ENCODE peak calls at places on chromosome 4, in four cellular contexts. P is HT-29, Y is posterior cingulate gyrus, H is A549. L is an unnamed sample.

GRCh38 chr4:38675167-38676121 is 11.4 kb downstream of the KLF3 start:
- DNase-seq in P (peak; percentile 98), Y (no peak), H (peak; percentile 73), L (peak; percentile 73)

GRCh38 chr4:52997132-52997416 is 135.0 kb downstream of the RASL11B start:
- DNase-seq in P (no peak), Y (no peak), H (no peak), L (no peak)

GRCh38 chr4:37725718-37726117 is 39.5 kb upstream of the RELL1 start:
- DNase-seq in P (no peak), Y (no peak), H (no peak), L (no peak)

GRCh38 chr4:82667761-82668505 is 106.1 kb upstream of the TMEM150C start:
- DNase-seq in P (no peak), Y (no peak), H (no peak), L (no peak)

GRCh38 chr4:848803-849477 is 23.0 kb upstream of the CPLX1 start:
- DNase-seq in P (no peak), Y (no peak), H (no peak), L (no peak)

GRCh38 chr4:166941629-166942028 is 292.7 kb downstream of the SPOCK3 start:
- DNase-seq in P (no peak), Y (no peak), H (peak; percentile 18), L (no peak)

GRCh38 chr4:119212964-119213606 is 572 bp downstream of the USP53 start:
- DNase-seq in P (peak; percentile 86), Y (peak; percentile 78), H (peak; percentile 91), L (peak; percentile 75)

GRCh38 chr4:30717208-30718020 is 2.8 kb upstream of the PCDH7 start:
- DNase-seq in P (peak; percentile 69), Y (peak; percentile 70), H (peak; percentile 27), L (peak; percentile 69)

GRCh38 chr4:86302242-86302641 is 57.6 kb downstream of the MAPK10 start:
- DNase-seq in P (peak; percentile 19), Y (peak; percentile 31), H (no peak), L (peak; percentile 41)

GRCh38 chr4:149961876-149962597 is 116.2 kb upstream of the DCLK2 start:
- DNase-seq in P (no peak), Y (no peak), H (peak; percentile 28), L (no peak)

GRCh38 chr4:113673450-113673849 is 88.1 kb downstream of the CAMK2D start:
- DNase-seq in P (no peak), Y (no peak), H (no peak), L (no peak)

GRCh38 chr4:88779431-88779830 is 81.8 kb upstream of the NAP1L5 start:
- DNase-seq in P (peak; percentile 30), Y (no peak), H (no peak), L (no peak)

GRCh38 chr4:8368998-8369397 is 71.5 kb downstream of the ACOX3 start:
- DNase-seq in P (no peak), Y (peak; percentile 12), H (no peak), L (no peak)

GRCh38 chr4:166277851-166278250 is 404.8 kb downstream of the TLL1 start:
- DNase-seq in P (no peak), Y (no peak), H (no peak), L (no peak)

GRCh38 chr4:1604181-1604705 is 79.9 kb downstream of the FAM53A start:
- DNase-seq in P (no peak), Y (peak; percentile 20), H (no peak), L (no peak)

GRCh38 chr4:174592985-174593335 is 70.7 kb upstream of the HPGD start:
- DNase-seq in P (no peak), Y (no peak), H (peak; percentile 14), L (no peak)

GRCh38 chr4:67130411-67130810 is 414.9 kb downstream of the CENPC start:
- DNase-seq in P (no peak), Y (no peak), H (no peak), L (no peak)

GRCh38 chr4:98688416-98689290 is 30.2 kb upstream of the TSPAN5 start:
- DNase-seq in P (no peak), Y (no peak), H (peak; percentile 43), L (no peak)

GRCh38 chr4:165079476-165079875 is 25.8 kb downstream of the TRIM75 start:
- DNase-seq in P (no peak), Y (no peak), H (no peak), L (peak; percentile 8)

GRCh38 chr4:65510976-65511375 is 159.3 kb downstream of the EPHA5 start:
- DNase-seq in P (peak; percentile 62), Y (no peak), H (no peak), L (no peak)

GRCh38 chr4:32219306-32220075 is 1499.3 kb downstream of the PCDH7 start:
- DNase-seq in P (no peak), Y (no peak), H (no peak), L (no peak)

GRCh38 chr4:83890816-83891215 is 354.9 kb downstream of the GPAT3 start:
- DNase-seq in P (peak; percentile 1), Y (no peak), H (no peak), L (no peak)

GRCh38 chr4:143986173-143986572 is 33.0 kb downstream of the GYPB start:
- DNase-seq in P (no peak), Y (no peak), H (no peak), L (no peak)

GRCh38 chr4:8410641-8411271 is 29.8 kb downstream of the ACOX3 start:
- DNase-seq in P (peak; percentile 95), Y (no peak), H (peak; percentile 80), L (no peak)

GRCh38 chr4:145404754-145405153 is 76.9 kb upstream of the SMAD1 start:
- DNase-seq in P (no peak), Y (no peak), H (no peak), L (no peak)

GRCh38 chr4:188714907-188715306 is 575.7 kb downstream of the TRIML1 start:
- DNase-seq in P (no peak), Y (no peak), H (no peak), L (no peak)

GRCh38 chr4:94390804-94391410 is 48.3 kb upstream of the HPGDS start:
- DNase-seq in P (peak; percentile 50), Y (no peak), H (no peak), L (no peak)

GRCh38 chr4:7928711-7929505 is 10.8 kb downstream of the AFAP1 start:
- DNase-seq in P (no peak), Y (no peak), H (peak; percentile 51), L (no peak)